ENCODE peak calls at places on chromosome 10, in five cellular contexts. S is aorta; B is activated CD8-positive, alpha-beta T cell treated with anti-CD3 and anti-CD28 coated beads for 36 hours; J is Caki2; W is naive thymus-derived CD8-positive, alpha-beta T cell. V is an unnamed sample.

GRCh38 chr10:44261710-44262455 is 123.0 kb downstream of the CXCL12 start:
- DNase-seq in J (no peak), B (peak), S (no peak), W (no peak), V (peak)

GRCh38 chr10:63236113-63236935 is 103.2 kb downstream of the NRBF2 start:
- DNase-seq in S (no peak), W (no peak), J (peak), B (peak), V (peak)

GRCh38 chr10:28151636-28152035 is 151.2 kb downstream of the MPP7 start:
- DNase-seq in J (no peak), W (no peak), S (no peak), B (no peak), V (no peak)

GRCh38 chr10:112722758-112723157 is 227.3 kb upstream of the TCF7L2 start:
- DNase-seq in B (no peak), S (no peak), J (no peak), W (no peak), V (no peak)

GRCh38 chr10:46220872-46221538 is 65.8 kb upstream of the ANTXRL start:
- DNase-seq in B (no peak), W (no peak), S (no peak), J (no peak), V (no peak)

GRCh38 chr10:12111528-12111927 is 17.9 kb upstream of the SEC61A2 start:
- DNase-seq in B (no peak), J (no peak), S (no peak), W (no peak), V (no peak)

GRCh38 chr10:36114913-36115312 is 472.8 kb upstream of the FZD8 start:
- DNase-seq in W (no peak), S (no peak), B (no peak), J (no peak), V (peak)

GRCh38 chr10:101512741-101513140 is 75.3 kb downstream of the POLL start:
- DNase-seq in J (no peak), S (no peak), B (no peak), W (no peak), V (peak)

GRCh38 chr10:42754155-42755027 is 28.2 kb upstream of the BMS1 start:
- DNase-seq in S (peak), J (no peak), B (peak), W (peak), V (no peak)

GRCh38 chr10:79050896-79051555 is 17.7 kb upstream of the ZMIZ1 start:
- DNase-seq in J (no peak), B (peak), W (no peak), S (peak), V (no peak)

GRCh38 chr10:7417103-7417623 is 6.3 kb upstream of the SFMBT2 start:
- DNase-seq in S (no peak), B (no peak), W (no peak), J (peak), V (no peak)

GRCh38 chr10:110597476-110597875 is 30.0 kb downstream of the SMC3 start:
- DNase-seq in J (no peak), B (no peak), S (no peak), W (no peak), V (no peak)

GRCh38 chr10:119659951-119660350 is 8.8 kb downstream of the BAG3 start:
- DNase-seq in W (no peak), B (no peak), J (no peak), S (no peak), V (no peak)

GRCh38 chr10:77702166-77702565 is 64.6 kb upstream of the KCNMA1 start:
- DNase-seq in S (no peak), B (no peak), J (no peak), W (no peak), V (peak)

GRCh38 chr10:4840151-4840550 is 14.1 kb downstream of the AKR1E2 start:
- DNase-seq in S (no peak), W (no peak), B (no peak), J (no peak), V (no peak)

GRCh38 chr10:3095373-3096139 is 28.2 kb downstream of the PFKP start:
- DNase-seq in J (peak), S (no peak), B (peak), W (no peak), V (peak)

GRCh38 chr10:71010730-71011129 is 122.4 kb upstream of the PCBD1 start:
- DNase-seq in B (no peak), S (peak), W (no peak), J (no peak), V (no peak)

GRCh38 chr10:30368065-30368718 is 19.1 kb upstream of the MTPAP start:
- DNase-seq in W (no peak), B (no peak), S (no peak), J (no peak), V (no peak)

GRCh38 chr10:71727429-71728217 is 8.0 kb upstream of the C10orf105 start:
- DNase-seq in S (no peak), B (peak), J (no peak), W (peak), V (no peak)

GRCh38 chr10:48627984-48628609 is 23.2 kb upstream of the ARHGAP22 start:
- DNase-seq in B (no peak), J (no peak), S (no peak), W (no peak), V (no peak)

GRCh38 chr10:124565565-124566221 is 104.1 kb downstream of the LHPP start:
- DNase-seq in J (no peak), S (peak), W (no peak), B (peak), V (no peak)

GRCh38 chr10:29022513-29022912 is 266.4 kb upstream of the LYZL1 start:
- DNase-seq in J (no peak), S (no peak), W (no peak), B (no peak), V (no peak)

GRCh38 chr10:11684717-11685645 is 57.2 kb upstream of the ECHDC3 start:
- DNase-seq in S (peak), B (peak), J (peak), W (peak), V (peak)

GRCh38 chr10:87000491-87000890 is 19.6 kb upstream of the FAM25A start:
- DNase-seq in B (no peak), W (no peak), S (no peak), J (no peak), V (no peak)

GRCh38 chr10:93915603-93916002 is 21.8 kb downstream of the SLC35G1 start:
- DNase-seq in W (no peak), S (no peak), B (no peak), J (peak), V (no peak)

GRCh38 chr10:112461029-112461887 is 14.2 kb downstream of the VTI1A start:
- DNase-seq in J (no peak), W (no peak), S (no peak), B (peak), V (peak)

GRCh38 chr10:28058746-28059145 is 59.9 kb upstream of the ODAD2 start:
- DNase-seq in B (no peak), S (no peak), J (no peak), W (no peak), V (no peak)

GRCh38 chr10:83984256-83984640 is 155.1 kb upstream of the GHITM start:
- DNase-seq in J (no peak), B (no peak), S (no peak), W (no peak), V (no peak)

GRCh38 chr10:86671419-86671818 is 3.1 kb downstream of the LDB3 start:
- DNase-seq in S (no peak), B (no peak), J (no peak), W (no peak), V (no peak)

GRCh38 chr10:5271526-5271925 is 74.9 kb downstream of the AKR1C4 start:
- DNase-seq in S (no peak), B (no peak), W (no peak), J (no peak), V (no peak)

GRCh38 chr10:63628526-63629362 is 107.5 kb downstream of the REEP3 start:
- DNase-seq in S (no peak), J (peak), B (peak), W (peak), V (peak)

GRCh38 chr10:133158756-133159610 is 1.0 kb upstream of the KNDC1 start:
- DNase-seq in B (no peak), J (no peak), W (no peak), S (no peak), V (no peak)

GRCh38 chr10:2117641-2118040 is 380.3 kb upstream of the ADARB2 start:
- DNase-seq in J (no peak), W (no peak), B (no peak), S (no peak), V (no peak)

GRCh38 chr10:119973261-119973660 is 80.7 kb downstream of the SEC23IP start:
- DNase-seq in B (no peak), W (no peak), J (peak), S (no peak), V (no peak)

V was measured in astrocyte.